ENCODE peak calls at places on chromosomes 7 and 10, in seven cellular contexts. One of them, this sample, is unnamed. For H3K4me1, the result is how much of the 10 kb centered on the place peaks cover.

GRCh38 chr7:41189866-41190265 is 513.0 kb downstream of the INHBA start:
- DNase-seq in heart left ventricle: no peak
- DNase-seq in pancreas: no peak
- DNase-seq in osteoblast: peak
- DNase-seq in gastrocnemius medialis: no peak
- DNase-seq in CD8-positive, alpha-beta T cell: no peak
- DNase-seq in upper lobe of right lung: no peak
- DNase-seq in this sample: no peak

GRCh38 chr10:124010563-124011131 is 82.8 kb downstream of the CHST15 start:
- DNase-seq in pancreas: no peak
- DNase-seq in osteoblast: peak
- DNase-seq in heart left ventricle: no peak
- DNase-seq in gastrocnemius medialis: no peak
- DNase-seq in CD8-positive, alpha-beta T cell: no peak
- DNase-seq in upper lobe of right lung: peak
- DNase-seq in this sample: no peak

GRCh38 chr10:14860782-14861181 is 17.9 kb upstream of the SUV39H2 start:
- DNase-seq in gastrocnemius medialis: no peak
- DNase-seq in CD8-positive, alpha-beta T cell: no peak
- DNase-seq in pancreas: no peak
- DNase-seq in upper lobe of right lung: no peak
- DNase-seq in osteoblast: no peak
- DNase-seq in heart left ventricle: no peak
- DNase-seq in this sample: no peak

GRCh38 chr7:21611129-21611528 is 68.3 kb downstream of the DNAH11 start:
- DNase-seq in heart left ventricle: no peak
- DNase-seq in CD8-positive, alpha-beta T cell: no peak
- DNase-seq in pancreas: no peak
- DNase-seq in gastrocnemius medialis: no peak
- DNase-seq in upper lobe of right lung: no peak
- DNase-seq in osteoblast: no peak
- DNase-seq in this sample: no peak

GRCh38 chr7:57201895-57202210 is 69.6 kb upstream of the ZNF479 start:
- DNase-seq in osteoblast: no peak
- DNase-seq in upper lobe of right lung: peak
- DNase-seq in gastrocnemius medialis: no peak
- DNase-seq in heart left ventricle: no peak
- DNase-seq in pancreas: no peak
- DNase-seq in CD8-positive, alpha-beta T cell: no peak
- DNase-seq in this sample: no peak

GRCh38 chr7:6705959-6706665 is 635 bp downstream of the ZNF12 start:
- DNase-seq in pancreas: peak
- DNase-seq in gastrocnemius medialis: peak
- DNase-seq in osteoblast: peak
- DNase-seq in CD8-positive, alpha-beta T cell: peak
- DNase-seq in upper lobe of right lung: peak
- DNase-seq in heart left ventricle: peak
- DNase-seq in this sample: peak

GRCh38 chr7:116801092-116801710 is 61.2 kb upstream of the CAPZA2 start:
- DNase-seq in gastrocnemius medialis: no peak
- DNase-seq in osteoblast: peak
- DNase-seq in pancreas: no peak
- DNase-seq in upper lobe of right lung: no peak
- DNase-seq in heart left ventricle: no peak
- DNase-seq in CD8-positive, alpha-beta T cell: no peak
- DNase-seq in this sample: no peak

GRCh38 chr10:28241766-28242399 is 61.0 kb downstream of the MPP7 start:
- DNase-seq in heart left ventricle: no peak
- DNase-seq in upper lobe of right lung: no peak
- DNase-seq in CD8-positive, alpha-beta T cell: peak
- DNase-seq in pancreas: no peak
- DNase-seq in osteoblast: no peak
- DNase-seq in gastrocnemius medialis: no peak
- DNase-seq in this sample: no peak

GRCh38 chr10:77648472-77648871 is 10.9 kb upstream of the KCNMA1 start:
- DNase-seq in upper lobe of right lung: no peak
- DNase-seq in gastrocnemius medialis: no peak
- DNase-seq in pancreas: no peak
- DNase-seq in CD8-positive, alpha-beta T cell: no peak
- DNase-seq in osteoblast: no peak
- DNase-seq in heart left ventricle: no peak
- DNase-seq in this sample: no peak

GRCh38 chr7:120278773-120279172 is 5.8 kb downstream of the KCND2 start:
- DNase-seq in osteoblast: no peak
- DNase-seq in CD8-positive, alpha-beta T cell: no peak
- DNase-seq in gastrocnemius medialis: no peak
- DNase-seq in upper lobe of right lung: no peak
- DNase-seq in heart left ventricle: no peak
- DNase-seq in pancreas: no peak
- DNase-seq in this sample: no peak

GRCh38 chr10:114058297-114058696 is 14.6 kb downstream of the ADRB1 start:
- DNase-seq in gastrocnemius medialis: no peak
- DNase-seq in upper lobe of right lung: no peak
- DNase-seq in CD8-positive, alpha-beta T cell: no peak
- DNase-seq in heart left ventricle: no peak
- DNase-seq in pancreas: no peak
- DNase-seq in osteoblast: no peak
- DNase-seq in this sample: no peak

GRCh38 chr7:149422065-149422913 is 38.6 kb downstream of the ZNF777 start:
- DNase-seq in pancreas: peak
- DNase-seq in heart left ventricle: peak
- DNase-seq in upper lobe of right lung: peak
- DNase-seq in gastrocnemius medialis: peak
- DNase-seq in CD8-positive, alpha-beta T cell: peak
- DNase-seq in osteoblast: peak
- DNase-seq in this sample: peak

GRCh38 chr10:2812631-2813030 is 254.7 kb upstream of the PFKP start:
- DNase-seq in heart left ventricle: no peak
- DNase-seq in osteoblast: no peak
- DNase-seq in gastrocnemius medialis: no peak
- DNase-seq in upper lobe of right lung: no peak
- DNase-seq in CD8-positive, alpha-beta T cell: no peak
- DNase-seq in pancreas: no peak
- DNase-seq in this sample: no peak

GRCh38 chr7:55255501-55256445 is 109.4 kb upstream of the LANCL2 start:
- DNase-seq in gastrocnemius medialis: peak
- DNase-seq in osteoblast: peak
- DNase-seq in upper lobe of right lung: peak
- DNase-seq in heart left ventricle: peak
- DNase-seq in pancreas: peak
- DNase-seq in CD8-positive, alpha-beta T cell: peak
- DNase-seq in this sample: peak

GRCh38 chr7:112500619-112501018 is 19.8 kb downstream of the LSMEM1 start:
- DNase-seq in CD8-positive, alpha-beta T cell: no peak
- DNase-seq in upper lobe of right lung: no peak
- DNase-seq in heart left ventricle: no peak
- DNase-seq in osteoblast: no peak
- DNase-seq in gastrocnemius medialis: no peak
- DNase-seq in pancreas: no peak
- DNase-seq in this sample: no peak

GRCh38 chr10:24383681-24384106 is 174.8 kb downstream of the KIAA1217 start:
- DNase-seq in pancreas: peak
- DNase-seq in upper lobe of right lung: peak
- DNase-seq in heart left ventricle: peak
- DNase-seq in osteoblast: peak
- DNase-seq in CD8-positive, alpha-beta T cell: no peak
- DNase-seq in gastrocnemius medialis: peak
- DNase-seq in this sample: peak

GRCh38 chr7:17781491-17782215 is 158.6 kb downstream of the SNX13 start:
- DNase-seq in osteoblast: no peak
- DNase-seq in CD8-positive, alpha-beta T cell: no peak
- DNase-seq in upper lobe of right lung: no peak
- DNase-seq in pancreas: no peak
- DNase-seq in heart left ventricle: no peak
- DNase-seq in gastrocnemius medialis: no peak
- DNase-seq in this sample: no peak

GRCh38 chr7:94154182-94154581 is 150.0 kb upstream of the BET1 start:
- DNase-seq in upper lobe of right lung: no peak
- DNase-seq in osteoblast: no peak
- DNase-seq in CD8-positive, alpha-beta T cell: no peak
- DNase-seq in pancreas: no peak
- DNase-seq in gastrocnemius medialis: no peak
- DNase-seq in heart left ventricle: no peak
- DNase-seq in this sample: no peak

GRCh38 chr7:36155811-36156361 is 2.8 kb downstream of the EEPD1 start:
- DNase-seq in CD8-positive, alpha-beta T cell: no peak
- DNase-seq in pancreas: peak
- DNase-seq in gastrocnemius medialis: peak
- DNase-seq in osteoblast: peak
- DNase-seq in heart left ventricle: peak
- DNase-seq in upper lobe of right lung: no peak
- DNase-seq in this sample: peak

GRCh38 chr7:5594616-5595544 is 171.2 kb upstream of the TNRC18 start:
- DNase-seq in CD8-positive, alpha-beta T cell: no peak
- DNase-seq in pancreas: no peak
- DNase-seq in gastrocnemius medialis: no peak
- DNase-seq in osteoblast: peak
- DNase-seq in upper lobe of right lung: no peak
- DNase-seq in heart left ventricle: no peak
- DNase-seq in this sample: peak

GRCh38 chr10:16902606-16903005 is 85.4 kb upstream of the RSU1 start:
- DNase-seq in CD8-positive, alpha-beta T cell: no peak
- DNase-seq in gastrocnemius medialis: no peak
- DNase-seq in upper lobe of right lung: no peak
- DNase-seq in osteoblast: no peak
- DNase-seq in heart left ventricle: no peak
- DNase-seq in pancreas: no peak
- DNase-seq in this sample: no peak

GRCh38 chr7:30785786-30786185 is 14.6 kb downstream of the MINDY4 start:
- DNase-seq in gastrocnemius medialis: no peak
- DNase-seq in CD8-positive, alpha-beta T cell: no peak
- DNase-seq in pancreas: no peak
- DNase-seq in upper lobe of right lung: no peak
- DNase-seq in heart left ventricle: no peak
- DNase-seq in osteoblast: no peak
- DNase-seq in this sample: no peak

GRCh38 chr7:93194368-93194767 is 31.9 kb downstream of the HEPACAM2 start:
- DNase-seq in upper lobe of right lung: no peak
- DNase-seq in osteoblast: peak
- DNase-seq in pancreas: no peak
- DNase-seq in CD8-positive, alpha-beta T cell: no peak
- DNase-seq in heart left ventricle: no peak
- DNase-seq in gastrocnemius medialis: no peak
- DNase-seq in this sample: no peak

GRCh38 chr7:3043544-3044395 is at the start of gene CARD11:
- DNase-seq in osteoblast: no peak
- DNase-seq in heart left ventricle: no peak
- DNase-seq in CD8-positive, alpha-beta T cell: peak
- DNase-seq in upper lobe of right lung: no peak
- DNase-seq in gastrocnemius medialis: no peak
- DNase-seq in pancreas: no peak
- DNase-seq in this sample: no peak

GRCh38 chr7:156577645-156578577 is 62.7 kb upstream of the RNF32 start:
- DNase-seq in pancreas: no peak
- DNase-seq in osteoblast: no peak
- DNase-seq in CD8-positive, alpha-beta T cell: no peak
- DNase-seq in gastrocnemius medialis: no peak
- DNase-seq in heart left ventricle: no peak
- DNase-seq in upper lobe of right lung: no peak
- DNase-seq in this sample: no peak
- H3K27ac ChIP-seq in pancreas: no peak
- H3K27ac ChIP-seq in osteoblast: no peak
- H3K27ac ChIP-seq in CD8-positive, alpha-beta T cell: no peak
- H3K27ac ChIP-seq in gastrocnemius medialis: no peak
- H3K27ac ChIP-seq in heart left ventricle: no peak
- H3K27ac ChIP-seq in upper lobe of right lung: no peak
- H3K27ac ChIP-seq in this sample: no peak

GRCh38 chr10:49086889-49087288 is 28.4 kb downstream of the VSTM4 start:
- DNase-seq in upper lobe of right lung: no peak
- DNase-seq in osteoblast: no peak
- DNase-seq in CD8-positive, alpha-beta T cell: no peak
- DNase-seq in gastrocnemius medialis: no peak
- DNase-seq in heart left ventricle: no peak
- DNase-seq in pancreas: no peak
- DNase-seq in this sample: no peak
- H3K4me1 ChIP-seq in upper lobe of right lung: under half
- H3K4me1 ChIP-seq in osteoblast: under half
- H3K4me1 ChIP-seq in CD8-positive, alpha-beta T cell: under half
- H3K4me1 ChIP-seq in gastrocnemius medialis: under half
- H3K4me1 ChIP-seq in heart left ventricle: under half
- H3K4me1 ChIP-seq in pancreas: under half
- H3K4me1 ChIP-seq in this sample: under half

GRCh38 chr7:151711435-151711872 is 165.5 kb downstream of the PRKAG2 start:
- DNase-seq in gastrocnemius medialis: no peak
- DNase-seq in pancreas: no peak
- DNase-seq in CD8-positive, alpha-beta T cell: no peak
- DNase-seq in heart left ventricle: no peak
- DNase-seq in upper lobe of right lung: no peak
- DNase-seq in osteoblast: peak
- DNase-seq in this sample: no peak
- H3K27ac ChIP-seq in gastrocnemius medialis: peak
- H3K27ac ChIP-seq in pancreas: no peak
- H3K27ac ChIP-seq in CD8-positive, alpha-beta T cell: no peak
- H3K27ac ChIP-seq in heart left ventricle: peak
- H3K27ac ChIP-seq in upper lobe of right lung: peak
- H3K27ac ChIP-seq in osteoblast: no peak
- H3K27ac ChIP-seq in this sample: peak

DNA sequence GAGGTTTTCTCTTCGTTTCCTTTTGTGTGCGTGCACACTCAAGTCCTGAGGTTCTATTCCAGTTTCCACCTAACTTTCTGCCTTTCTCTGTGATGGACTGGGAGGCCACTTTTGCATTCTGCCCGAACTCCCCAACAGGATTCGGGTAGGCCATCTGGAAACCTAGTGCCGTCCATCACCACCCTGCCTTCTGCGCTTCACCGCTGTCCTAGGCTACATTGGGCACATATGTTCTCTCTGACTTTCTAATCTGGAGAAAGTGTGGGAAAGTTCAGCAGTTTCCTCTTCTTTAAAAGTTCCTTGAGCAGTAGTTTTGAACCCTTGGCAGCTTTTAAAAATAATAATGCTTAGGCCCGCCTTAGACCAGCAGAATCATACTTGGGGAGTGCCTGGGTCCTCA is 46.8 kb downstream of the SHH start:
- DNase-seq in gastrocnemius medialis: no peak
- DNase-seq in CD8-positive, alpha-beta T cell: no peak
- DNase-seq in upper lobe of right lung: no peak
- DNase-seq in osteoblast: no peak
- DNase-seq in heart left ventricle: no peak
- DNase-seq in pancreas: no peak
- DNase-seq in this sample: no peak
- H3K4me1 ChIP-seq in gastrocnemius medialis: under half
- H3K4me1 ChIP-seq in CD8-positive, alpha-beta T cell: under half
- H3K4me1 ChIP-seq in upper lobe of right lung: under half
- H3K4me1 ChIP-seq in osteoblast: under half
- H3K4me1 ChIP-seq in heart left ventricle: under half
- H3K4me1 ChIP-seq in pancreas: under half
- H3K4me1 ChIP-seq in this sample: under half

This sample was measured in psoas muscle.